ENCODE peak calls at places on chromosomes 5 and 9, in ten cellular contexts. Z is GM23338; W is AG04450; K is testis; G is cardiac muscle cell; U is stomach; R is CD4-positive, alpha-beta T cell; N is transverse colon; A is adrenal gland; V is Peyer's patch. I is an unnamed sample.
A peak's percentile ranks its signal among the peaks of the same experiment; 100 is the strongest.

GRCh38 chr5:173984218-173984617 is 4.8 kb upstream of the C5orf47 start:
- DNase-seq in A (no peak), W (no peak), K (no peak), Z (peak; percentile 82), U (no peak), G (peak; percentile 36), R (no peak), V (no peak), N (no peak), I (no peak)

GRCh38 chr5:149271717-149272558 is at the start of gene AFAP1L1:
- DNase-seq in K (peak; percentile 74), W (no peak), V (no peak), U (peak; percentile 29), R (no peak), N (peak; percentile 48), G (peak; percentile 53), A (peak; percentile 46), Z (peak; percentile 74), I (peak; percentile 66)

GRCh38 chr5:115414406-115415142 is 118.1 kb upstream of the CCDC112 start:
- DNase-seq in V (no peak), R (no peak), A (no peak), G (peak; percentile 86), N (peak; percentile 50), K (no peak), U (no peak), Z (no peak), W (peak; percentile 98), I (no peak)

GRCh38 chr9:95515272-95516113 is 1.3 kb downstream of the PTCH1 start:
- DNase-seq in R (no peak), V (no peak), Z (peak; percentile 73), W (no peak), U (no peak), K (peak; percentile 44), A (no peak), N (peak; percentile 37), G (no peak), I (no peak)

GRCh38 chr9:117411547-117411946 is 3.3 kb downstream of the ASTN2 start:
- DNase-seq in G (peak; percentile 35), V (no peak), K (peak; percentile 61), N (no peak), U (peak; percentile 71), W (no peak), A (peak; percentile 40), Z (peak; percentile 91), R (no peak), I (no peak)

GRCh38 chr5:36777105-36777757 is 99.3 kb upstream of the NIPBL start:
- DNase-seq in G (peak; percentile 52), V (no peak), U (no peak), A (peak; percentile 33), Z (peak; percentile 86), N (peak; percentile 19), W (peak; percentile 8), K (peak; percentile 47), R (no peak), I (peak; percentile 10)

GRCh38 chr5:102314328-102314727 is 18.2 kb upstream of the SLCO4C1 start:
- DNase-seq in N (no peak), A (no peak), W (no peak), K (no peak), R (no peak), Z (no peak), V (no peak), G (no peak), U (no peak), I (no peak)

GRCh38 chr5:97182571-97183099 is 412 bp downstream of the RIOK2 start:
- DNase-seq in G (no peak), R (no peak), U (no peak), A (no peak), K (no peak), N (no peak), Z (no peak), W (no peak), V (no peak), I (peak; percentile 41)

GRCh38 chr5:143557061-143557818 is 153.8 kb upstream of the NR3C1 start:
- DNase-seq in W (peak; percentile 63), R (no peak), G (peak; percentile 70), N (no peak), A (no peak), U (no peak), V (no peak), K (no peak), Z (no peak), I (no peak)

GRCh38 chr5:82815871-82816270 is 261.3 kb downstream of the TMEM167A start:
- DNase-seq in R (no peak), K (no peak), A (no peak), V (no peak), Z (no peak), W (no peak), N (no peak), U (no peak), G (peak; percentile 80), I (no peak)

GRCh38 chr5:151108566-151108965 is 27.7 kb upstream of the TNIP1 start:
- DNase-seq in G (no peak), R (no peak), K (no peak), W (no peak), U (no peak), V (no peak), N (no peak), A (peak; percentile 74), Z (no peak), I (no peak)

GRCh38 chr5:151106509-151106908 is 25.7 kb upstream of the TNIP1 start:
- DNase-seq in K (no peak), Z (no peak), W (no peak), N (no peak), G (no peak), R (no peak), A (no peak), V (no peak), U (no peak), I (no peak)

GRCh38 chr5:151107084-151107483 is 26.2 kb upstream of the TNIP1 start:
- DNase-seq in A (no peak), R (no peak), G (no peak), N (peak; percentile 67), K (no peak), Z (no peak), V (no peak), U (peak; percentile 64), W (no peak), I (no peak)

GRCh38 chr5:151106073-151106472 is 25.2 kb upstream of the TNIP1 start:
- DNase-seq in K (no peak), R (no peak), N (no peak), G (no peak), Z (no peak), V (no peak), A (no peak), W (no peak), U (no peak), I (no peak)

DNA sequence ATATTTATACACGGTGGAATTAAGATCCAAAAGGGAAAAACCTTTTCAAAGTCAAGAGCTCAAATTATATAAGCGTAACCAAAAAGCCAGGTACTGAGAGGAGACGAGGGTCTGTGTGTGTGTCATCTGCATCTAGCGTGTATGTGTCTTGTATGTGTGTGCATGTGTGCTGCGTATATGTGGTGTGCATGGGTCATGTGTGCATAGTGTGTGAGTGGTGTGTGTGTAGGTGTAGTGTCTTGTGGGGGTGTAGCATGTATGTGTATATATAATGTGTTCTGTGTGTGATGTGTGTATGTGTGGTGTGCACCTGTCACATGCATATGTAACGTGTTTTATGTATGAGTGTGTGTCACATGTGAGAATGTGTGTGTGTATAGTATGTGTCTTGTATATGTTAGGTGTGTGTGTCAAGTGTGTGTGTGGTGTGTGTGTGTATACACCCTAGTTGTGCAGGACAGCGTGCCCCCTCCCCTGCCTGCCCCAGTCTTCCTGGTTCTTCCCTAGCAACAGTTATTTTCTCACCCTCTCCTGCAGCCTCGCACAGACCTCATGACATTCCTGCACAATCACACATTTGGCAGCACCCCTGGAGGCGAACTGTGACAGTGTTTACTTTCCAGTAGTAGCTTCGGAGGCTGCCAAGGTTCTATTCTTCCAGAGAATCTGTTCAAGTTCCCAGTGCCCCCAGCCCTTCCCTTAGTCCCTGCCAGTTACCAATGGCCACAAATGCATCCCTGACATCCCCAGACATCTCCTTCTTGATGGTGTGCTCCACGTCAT is 27.1 kb upstream of the TNIP1 start:
- DNase-seq in K (peak; percentile 61), G (peak; percentile 71), A (no peak), R (no peak), N (peak; percentile 67), U (peak; percentile 83), W (no peak), Z (no peak), V (no peak), I (no peak)
- TF ChIP-seq CTCF in K (no peak), G (peak; percentile 7), A (no peak), R (no peak), N (no peak), U (no peak), W (no peak), Z (no peak), V (no peak), I (no peak)

GRCh38 chr5:72241346-72242003 is 78.6 kb downstream of the MRPS27 start:
- DNase-seq in G (no peak), V (no peak), Z (no peak), W (no peak), U (no peak), A (no peak), K (peak; percentile 58), R (no peak), N (no peak), I (no peak)
- H3K27ac ChIP-seq in G (no peak overlapping the region), V (no peak overlapping the region), Z (peak overlapping the region; percentile 47), W (no peak overlapping the region), U (no peak overlapping the region), A (no peak overlapping the region), K (no peak overlapping the region), R (no peak overlapping the region), N (no peak overlapping the region), I (no peak overlapping the region)

GRCh38 chr9:98403715-98404114 is 148.3 kb upstream of the TBC1D2 start:
- DNase-seq in N (no peak), W (no peak), V (no peak), R (no peak), U (no peak), G (no peak), Z (no peak), K (no peak), A (no peak), I (no peak)

GRCh38 chr9:98396236-98396635 is 140.8 kb upstream of the TBC1D2 start:
- DNase-seq in N (no peak), K (no peak), V (no peak), G (no peak), A (no peak), R (no peak), Z (peak; percentile 35), W (no peak), U (no peak), I (no peak)

GRCh38 chr9:98401140-98402025 is 145.9 kb upstream of the TBC1D2 start:
- DNase-seq in G (peak; percentile 85), W (no peak), U (no peak), K (peak; percentile 23), A (no peak), V (no peak), N (no peak), Z (peak; percentile 9), R (no peak), I (no peak)

GRCh38 chr9:98402272-98402840 is 146.9 kb upstream of the TBC1D2 start:
- DNase-seq in Z (peak; percentile 14), G (no peak), U (no peak), A (no peak), N (no peak), R (no peak), K (no peak), V (no peak), W (no peak), I (no peak)

GRCh38 chr9:98399950-98400683 is 144.7 kb upstream of the TBC1D2 start:
- DNase-seq in U (no peak), G (no peak), A (no peak), R (no peak), K (no peak), V (no peak), N (no peak), W (no peak), Z (no peak), I (no peak)
- TF ChIP-seq CTCF in U (no peak), G (no peak), A (no peak), R (no peak), K (no peak), V (no peak), N (no peak), W (peak; percentile 20), Z (peak; percentile 20), I (no peak)

GRCh38 chr9:134378901-134379338 is 52.7 kb downstream of the RXRA start:
- DNase-seq in R (no peak), A (peak; percentile 80), V (no peak), G (peak; percentile 47), K (peak; percentile 79), U (peak; percentile 78), W (no peak), Z (no peak), N (peak; percentile 67), I (peak; percentile 94)
- H3K27ac ChIP-seq in R (no peak overlapping the region), A (peak overlapping the region; percentile 93), V (peak overlapping the region; percentile 63), G (no peak overlapping the region), K (peak overlapping the region; percentile 21), U (peak overlapping the region; percentile 68), W (no peak overlapping the region), Z (no peak overlapping the region), N (peak overlapping the region; percentile 68), I (peak overlapping the region; percentile 94)

I was measured in PC-9.